ENCODE peak calls at places on chromosomes 2 and 18, in seven cellular contexts. L is breast epithelium, Q is OCI-LY7, H is uterus, I is Peyer's patch, X is body of pancreas, S is GM23338. T is an unnamed sample. For H3K36me3, the result is how much of the 10 kb centered on the place peaks cover.

GRCh38 chr2:95026471-95027368 is 1.2 kb downstream of the MAL start:
- DNase-seq in L (no peak), H (no peak), S (peak), I (no peak), X (no peak), Q (no peak), T (no peak)

GRCh38 chr2:205593891-205594290 is 88.4 kb upstream of the NRP2 start:
- DNase-seq in S (no peak), X (no peak), I (no peak), L (no peak), H (no peak), Q (no peak), T (no peak)

GRCh38 chr2:203484266-203485112 is 50.6 kb downstream of the RAPH1 start:
- DNase-seq in L (no peak), Q (peak), H (no peak), X (peak), I (no peak), S (peak), T (peak)

GRCh38 chr2:28452534-28453081 is 43.3 kb upstream of the PLB1 start:
- DNase-seq in H (peak), I (peak), X (peak), S (peak), Q (peak), L (peak), T (peak)

GRCh38 chr2:171297951-171298350 is 135.8 kb downstream of the METTL8 start:
- DNase-seq in I (no peak), H (no peak), Q (no peak), S (no peak), X (no peak), L (no peak), T (no peak)

GRCh38 chr18:382423-382984 is 114.7 kb upstream of the THOC1 start:
- DNase-seq in S (no peak), X (no peak), I (no peak), H (no peak), L (no peak), Q (no peak), T (no peak)

GRCh38 chr2:105406221-105406620 is 7.4 kb upstream of the FHL2 start:
- DNase-seq in I (no peak), S (no peak), H (no peak), Q (no peak), X (no peak), L (no peak), T (no peak)

GRCh38 chr2:145724499-145724898 is 1204.6 kb upstream of the ZEB2 start:
- DNase-seq in H (no peak), Q (no peak), X (no peak), S (no peak), L (no peak), I (no peak), T (no peak)

GRCh38 chr2:240464514-240465241 is 29.2 kb downstream of the GPC1 start:
- DNase-seq in S (no peak), X (peak), I (peak), L (no peak), H (peak), Q (no peak), T (peak)

GRCh38 chr2:28055325-28055970 is 164.9 kb downstream of the BABAM2 start:
- DNase-seq in H (no peak), L (no peak), X (no peak), I (no peak), Q (no peak), S (no peak), T (no peak)

GRCh38 chr18:48468151-48468550 is 59.0 kb upstream of the ZBTB7C start:
- DNase-seq in X (no peak), L (no peak), Q (no peak), H (no peak), S (no peak), I (no peak), T (no peak)

DNA sequence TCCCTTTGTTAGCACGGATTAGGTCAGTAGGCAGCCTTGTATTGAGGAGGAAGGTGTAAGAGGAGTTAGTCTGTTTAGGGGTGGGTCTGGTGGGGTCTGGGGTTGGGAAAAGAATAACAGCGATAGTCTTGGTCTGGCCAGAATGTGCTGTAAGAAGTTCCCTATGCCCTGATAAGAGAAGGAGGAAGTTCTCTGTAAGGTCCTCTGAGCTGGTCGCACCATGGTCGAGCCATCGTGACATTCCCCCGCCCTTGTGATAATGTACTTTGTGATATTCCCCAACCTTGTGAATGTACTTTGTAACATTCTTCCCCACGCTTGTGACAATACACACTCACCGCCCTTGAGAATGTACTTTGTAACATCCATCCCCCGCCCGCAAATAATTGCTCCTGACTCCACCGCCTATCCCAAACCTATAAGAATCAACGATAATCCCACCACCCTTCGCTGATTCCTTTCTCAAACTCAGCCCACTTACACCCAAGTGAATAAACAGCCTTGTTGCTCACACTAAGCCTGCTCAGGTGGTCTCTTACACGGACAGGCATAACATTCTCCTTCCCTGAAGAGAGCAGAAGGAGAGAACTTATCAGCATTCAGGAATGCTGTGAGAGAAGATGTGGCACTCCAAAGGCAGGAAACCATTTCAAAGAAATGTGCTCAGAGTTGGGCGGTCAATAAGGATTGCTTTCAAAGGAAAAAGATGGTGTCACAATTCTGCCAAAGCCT is 17.9 kb upstream of the DUSP19 start:
- DNase-seq in H (no peak), Q (no peak), L (no peak), S (no peak), X (no peak), I (no peak), T (no peak)
- H3K27ac ChIP-seq in H (no peak), Q (no peak), L (no peak), S (no peak), X (no peak), I (no peak), T (no peak)

GRCh38 chr2:75429036-75429435 is 131.7 kb downstream of the EVA1A start:
- DNase-seq in Q (no peak), S (no peak), L (no peak), H (no peak), X (peak), I (no peak), T (no peak)

GRCh38 chr2:75428060-75428459 is 132.7 kb downstream of the EVA1A start:
- DNase-seq in H (no peak), L (no peak), X (no peak), S (no peak), Q (no peak), I (no peak), T (no peak)

GRCh38 chr2:75428627-75429026 is 132.1 kb downstream of the EVA1A start:
- DNase-seq in Q (peak), H (no peak), S (no peak), L (no peak), I (no peak), X (no peak), T (no peak)

DNA sequence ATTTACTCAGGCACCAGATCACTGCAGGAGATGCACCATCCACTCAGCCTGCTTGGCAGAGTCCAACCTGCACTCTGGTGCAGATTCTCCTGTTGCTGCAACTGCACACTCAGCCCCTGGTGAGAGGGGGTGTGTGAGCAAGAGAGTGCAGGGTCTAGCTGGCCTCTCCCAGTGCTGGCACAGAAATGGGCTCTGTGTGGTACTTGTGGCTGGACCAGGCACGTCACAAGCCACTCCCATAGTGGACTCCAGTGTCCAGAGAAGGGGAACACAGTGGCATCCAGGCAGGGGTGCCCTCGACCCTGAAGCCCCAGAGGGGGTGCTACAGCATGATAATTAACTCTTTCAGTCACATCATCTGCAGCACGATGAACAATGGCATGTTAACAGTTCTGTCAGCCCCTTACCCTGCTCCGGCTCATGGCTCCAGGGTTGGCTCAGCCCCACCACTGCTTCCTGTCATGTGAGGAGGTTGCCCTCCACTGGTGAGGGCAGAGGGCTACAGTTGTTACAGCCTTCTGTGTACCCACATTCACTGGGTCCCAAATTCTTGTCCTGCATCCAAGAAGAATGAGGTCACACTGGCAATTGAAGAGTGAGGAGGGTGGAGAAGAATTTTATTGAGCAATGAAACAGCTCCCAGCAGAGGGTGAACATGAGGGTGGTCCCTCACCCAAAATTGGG is 135.7 kb downstream of the EVA1A start:
- DNase-seq in L (no peak), Q (no peak), H (no peak), I (no peak), S (peak), X (no peak), T (no peak)
- TF ChIP-seq CTCF in L (no peak), Q (peak), H (no peak), I (no peak), S (peak), X (no peak), T (no peak)

GRCh38 chr2:165007162-165007744 is 51.9 kb upstream of the SLC38A11 start:
- DNase-seq in I (no peak), Q (no peak), H (no peak), L (no peak), X (no peak), S (no peak), T (no peak)
- H3K36me3 ChIP-seq in I (under half), Q (under half), H (under half), L (under half), X (under half), S (under half), T (under half)

DNA sequence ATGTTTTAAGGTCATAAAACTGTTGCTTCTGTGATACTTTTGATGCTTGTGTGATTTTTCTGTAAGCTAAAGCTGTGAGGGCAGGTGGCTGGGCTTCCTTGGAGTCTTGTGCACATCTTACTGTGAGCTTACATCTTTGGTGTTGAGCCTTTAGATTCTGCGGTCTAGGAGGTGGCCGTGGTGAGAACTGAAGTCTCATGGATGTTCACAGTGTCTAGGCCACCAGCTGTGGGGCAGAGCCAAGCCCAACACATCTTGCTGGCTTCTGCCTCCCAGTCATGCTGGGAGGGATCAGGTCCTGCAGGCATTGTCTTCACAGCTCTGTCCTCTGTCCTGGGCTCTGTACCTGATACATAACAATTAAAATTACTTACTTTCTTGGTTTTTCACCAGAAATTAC is 219.7 kb upstream of the HS6ST1 start:
- DNase-seq in H (no peak), I (no peak), L (no peak), X (no peak), Q (no peak), S (no peak), T (no peak)
- H3K27ac ChIP-seq in H (no peak), I (no peak), L (no peak), X (no peak), Q (no peak), S (no peak), T (no peak)

GRCh38 chr2:168203762-168204693 is 43.4 kb downstream of the STK39 start:
- DNase-seq in S (peak), H (no peak), X (peak), L (no peak), I (no peak), Q (no peak), T (no peak)
- TF ChIP-seq CTCF in S (no peak), H (no peak), X (no peak), L (no peak), I (no peak), Q (no peak), T (no peak)

GRCh38 chr2:215848679-215849078 is 164.7 kb downstream of the MREG start:
- DNase-seq in X (no peak), S (no peak), H (no peak), I (no peak), L (no peak), Q (no peak), T (no peak)
- H3K36me3 ChIP-seq in X (under half), S (under half), H (under half), I (under half), L (under half), Q (under half), T (under half)

DNA sequence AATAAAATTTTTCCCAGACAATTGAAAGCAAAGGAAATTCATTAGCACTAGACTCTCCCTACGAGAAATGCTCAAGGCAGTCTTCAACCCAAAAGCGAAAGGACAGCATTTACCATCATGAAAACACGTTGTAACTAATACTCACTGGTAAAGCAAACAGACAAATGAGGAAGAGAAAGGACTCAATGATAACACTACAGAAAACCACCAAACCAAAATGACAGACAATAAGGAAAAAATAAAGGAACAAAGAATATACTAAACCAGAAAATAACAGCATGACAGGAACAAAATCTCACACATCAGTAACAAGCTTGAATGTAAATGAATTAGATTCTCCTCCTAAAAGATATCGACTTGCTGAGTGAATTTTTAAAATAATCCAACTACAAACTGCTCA is 190.7 kb downstream of the NOL4 start:
- DNase-seq in Q (no peak), L (no peak), I (no peak), X (no peak), H (no peak), S (no peak), T (no peak)
- H3K27ac ChIP-seq in Q (no peak), L (no peak), I (no peak), X (no peak), H (no peak), S (no peak), T (no peak)

GRCh38 chr2:47737191-47737975 is 45.6 kb upstream of the MSH6 start:
- DNase-seq in X (no peak), S (no peak), I (no peak), Q (no peak), L (no peak), H (no peak), T (no peak)
- TF ChIP-seq CTCF in X (no peak), S (no peak), I (no peak), Q (no peak), L (no peak), H (no peak), T (no peak)

GRCh38 chr2:16257001-16257724 is 316.8 kb downstream of the MYCN start:
- DNase-seq in L (no peak), H (no peak), I (no peak), S (no peak), Q (no peak), X (no peak), T (no peak)
- H3K36me3 ChIP-seq in L (under half), H (under half), I (under half), S (under half), Q (under half), X (under half), T (under half)

T was measured in tibial artery.